ENCODE peak calls at places on chromosome 1, in four cellular contexts. I, P, G and N are unnamed samples.

GRCh38 chr1:1048765-1049164 is 25.3 kb downstream of the RNF223 start:
- DNase-seq in P (no peak), I (no peak), G (no peak), N (no peak)

GRCh38 chr1:198125995-198126758 is 30.6 kb upstream of the NEK7 start:
- DNase-seq in I (no peak), P (no peak), G (peak; percentile 64), N (peak; percentile 72)

GRCh38 chr1:86757272-86757984 is 53.1 kb downstream of the SH3GLB1 start:
- DNase-seq in P (no peak), I (no peak), G (peak; percentile 59), N (peak; percentile 79)

GRCh38 chr1:89607888-89608626 is 24.9 kb upstream of the LRRC8C start:
- DNase-seq in I (peak; percentile 89), G (no peak), P (peak; percentile 61), N (no peak)

GRCh38 chr1:212010004-212010403 is 25.4 kb downstream of the INTS7 start:
- DNase-seq in P (no peak), I (no peak), G (peak; percentile 69), N (no peak)

GRCh38 chr1:227775841-227776240 is 39.6 kb upstream of the PRSS38 start:
- DNase-seq in G (no peak), I (no peak), P (no peak), N (no peak)

GRCh38 chr1:235127774-235128452 is 724 bp downstream of the TOMM20 start:
- DNase-seq in G (peak; percentile 33), I (no peak), P (no peak), N (no peak)

GRCh38 chr1:56472860-56473259 is 106.5 kb downstream of the PLPP3 start:
- DNase-seq in G (no peak), I (no peak), P (no peak), N (no peak)

GRCh38 chr1:229199261-229199850 is 71.6 kb upstream of the RAB4A start:
- DNase-seq in I (no peak), P (no peak), G (no peak), N (no peak)

GRCh38 chr1:198669023-198669698 is 30.3 kb downstream of the PTPRC start:
- DNase-seq in I (peak; percentile 76), P (no peak), G (peak; percentile 92), N (peak; percentile 86)

GRCh38 chr1:83994111-83994510 is 4.8 kb downstream of the TTLL7 start:
- DNase-seq in I (no peak), G (no peak), P (no peak), N (no peak)

GRCh38 chr1:53334781-53335180 is 6.9 kb upstream of the LRP8 start:
- DNase-seq in G (no peak), I (peak; percentile 27), P (no peak), N (no peak)

GRCh38 chr1:77047978-77048614 is 171.1 kb downstream of the PIGK start:
- DNase-seq in I (no peak), P (no peak), G (no peak), N (no peak)

GRCh38 chr1:49544615-49545014 is 479.1 kb downstream of the AGBL4 start:
- DNase-seq in I (no peak), P (no peak), G (no peak), N (no peak)
- H3K9me3 ChIP-seq in I (no peaks in the 10 kb centered on the region), P (no peaks in the 10 kb centered on the region), G (peaks cover 6% of the 10 kb centered on the region), N (no peaks in the 10 kb centered on the region)

DNA sequence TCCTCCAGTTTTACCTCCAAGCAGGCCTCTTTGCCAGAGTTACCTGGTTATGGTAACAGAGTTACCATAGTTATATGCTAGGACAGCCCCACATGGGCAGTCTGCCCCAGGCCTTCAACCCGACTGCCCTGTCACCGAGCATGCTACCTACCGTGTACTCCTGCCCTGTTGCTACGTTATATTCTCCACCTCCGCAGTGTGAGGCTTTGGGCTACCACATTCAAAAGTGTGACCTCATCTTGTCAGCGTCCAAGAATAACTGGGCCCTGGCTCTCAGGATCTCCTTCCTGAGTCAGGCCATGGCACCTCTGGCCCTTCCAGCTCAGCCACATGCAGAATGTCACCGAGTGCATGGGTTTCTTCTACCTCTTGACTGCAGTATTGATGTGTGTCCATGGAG is 8.9 kb downstream of the MAPKAPK2 start:
- DNase-seq in P (no peak), I (no peak), G (no peak), N (peak; percentile 79)
- H3K4me3 ChIP-seq in P (no peak overlapping the region), I (no peak overlapping the region), G (peak overlapping the region; percentile 53), N (no peak overlapping the region)

GRCh38 chr1:245963649-245964048 is 543.4 kb downstream of the SMYD3 start:
- DNase-seq in I (no peak), P (no peak), G (no peak), N (no peak)
- H3K27me3 ChIP-seq in I (no peaks in the 10 kb centered on the region), P (no peaks in the 10 kb centered on the region), G (no peaks in the 10 kb centered on the region), N (no peaks in the 10 kb centered on the region)

GRCh38 chr1:166819982-166820381 is 19.3 kb upstream of the POGK start:
- DNase-seq in I (no peak), G (no peak), P (no peak), N (no peak)
- H3K9me3 ChIP-seq in I (no peaks in the 10 kb centered on the region), G (no peaks in the 10 kb centered on the region), P (peaks cover 11% of the 10 kb centered on the region), N (no peaks in the 10 kb centered on the region)

GRCh38 chr1:15757575-15758401 is 807 bp upstream of the FBLIM1 start:
- DNase-seq in G (peak; percentile 77), I (no peak), P (no peak), N (no peak)
- H3K4me3 ChIP-seq in G (peak overlapping the region; percentile 54), I (no peak overlapping the region), P (no peak overlapping the region), N (no peak overlapping the region)

DNA sequence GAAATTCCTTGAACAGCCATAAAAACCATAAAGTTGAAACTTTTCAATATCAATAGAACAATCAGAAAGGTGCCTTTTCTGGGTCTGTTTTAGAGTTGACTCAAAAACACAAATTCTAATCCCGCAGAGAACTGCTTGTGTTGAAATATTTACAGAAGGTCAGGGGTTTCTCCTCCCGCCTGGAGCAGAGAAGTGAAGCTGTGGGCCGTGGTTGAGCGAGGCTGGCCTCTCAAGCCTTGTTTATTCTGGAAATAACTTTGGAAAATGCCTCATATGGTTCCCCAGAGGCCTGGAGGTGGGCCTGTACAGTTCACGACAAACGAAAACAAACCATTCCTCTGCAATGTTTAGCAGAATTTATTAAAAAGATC is 90.8 kb upstream of the ERRFI1 start:
- DNase-seq in I (no peak), G (peak; percentile 96), P (no peak), N (peak; percentile 48)
- H3K27me3 ChIP-seq in I (no peaks in the 10 kb centered on the region), G (no peaks in the 10 kb centered on the region), P (no peaks in the 10 kb centered on the region), N (no peaks in the 10 kb centered on the region)